ENCODE peak calls at places on chromosomes 4 and X, in five cellular contexts. One of them, this sample, is unnamed.

GRCh38 chr4:82811838-82812672 is 13.5 kb upstream of the SCD5 start:
- DNase-seq in GM23338: peak; percentile 73
- DNase-seq in heart right ventricle: no peak
- DNase-seq in DND-41: no peak
- DNase-seq in hepatocyte: no peak
- DNase-seq in this sample: no peak

GRCh38 chr4:784401-785331 is 41.3 kb downstream of the CPLX1 start:
- DNase-seq in hepatocyte: no peak
- DNase-seq in DND-41: no peak
- DNase-seq in heart right ventricle: no peak
- DNase-seq in GM23338: no peak
- DNase-seq in this sample: peak; percentile 70

GRCh38 chr4:128385683-128386304 is 98.2 kb upstream of the PGRMC2 start:
- DNase-seq in hepatocyte: no peak
- DNase-seq in DND-41: no peak
- DNase-seq in heart right ventricle: no peak
- DNase-seq in GM23338: peak; percentile 54
- DNase-seq in this sample: no peak

GRCh38 chr4:74056114-74056857 is 17.8 kb upstream of the CXCL3 start:
- DNase-seq in DND-41: no peak
- DNase-seq in heart right ventricle: no peak
- DNase-seq in GM23338: peak; percentile 35
- DNase-seq in hepatocyte: no peak
- DNase-seq in this sample: no peak

GRCh38 chr4:149441338-149441737 is 374.3 kb downstream of the IQCM start:
- DNase-seq in hepatocyte: no peak
- DNase-seq in GM23338: no peak
- DNase-seq in heart right ventricle: no peak
- DNase-seq in DND-41: no peak
- DNase-seq in this sample: no peak

GRCh38 chr4:152936446-152937279 is 540 bp downstream of the FHDC1 start:
- DNase-seq in DND-41: peak; percentile 13
- DNase-seq in heart right ventricle: peak; percentile 24
- DNase-seq in GM23338: peak; percentile 91
- DNase-seq in hepatocyte: peak; percentile 53
- DNase-seq in this sample: peak; percentile 82

GRCh38 chr4:126850286-126850685 is 782.5 kb upstream of the INTU start:
- DNase-seq in DND-41: no peak
- DNase-seq in heart right ventricle: no peak
- DNase-seq in hepatocyte: peak; percentile 12
- DNase-seq in GM23338: no peak
- DNase-seq in this sample: no peak

GRCh38 chr4:136277741-136278140 is 1254.6 kb downstream of the PCDH18 start:
- DNase-seq in hepatocyte: no peak
- DNase-seq in DND-41: no peak
- DNase-seq in heart right ventricle: no peak
- DNase-seq in GM23338: no peak
- DNase-seq in this sample: no peak

GRCh38 chr4:163404570-163404969 is 60.9 kb downstream of the NPY5R start:
- DNase-seq in GM23338: no peak
- DNase-seq in DND-41: no peak
- DNase-seq in heart right ventricle: no peak
- DNase-seq in hepatocyte: no peak
- DNase-seq in this sample: no peak

GRCh38 chrX:130754353-130754752 is 148.7 kb downstream of the ENOX2 start:
- DNase-seq in heart right ventricle: no peak
- DNase-seq in DND-41: no peak
- DNase-seq in GM23338: no peak
- DNase-seq in hepatocyte: no peak
- DNase-seq in this sample: no peak

GRCh38 chr4:89301902-89302301 is 5.7 kb downstream of the GPRIN3 start:
- DNase-seq in DND-41: no peak
- DNase-seq in GM23338: no peak
- DNase-seq in heart right ventricle: no peak
- DNase-seq in hepatocyte: no peak
- DNase-seq in this sample: no peak

GRCh38 chr4:46993075-46994006 is at the start of gene GABRA4:
- DNase-seq in hepatocyte: peak; percentile 26
- DNase-seq in GM23338: peak; percentile 67
- DNase-seq in DND-41: no peak
- DNase-seq in heart right ventricle: peak; percentile 24
- DNase-seq in this sample: no peak

GRCh38 chr4:145821771-145822170 is 116.9 kb downstream of the ZNF827 start:
- DNase-seq in hepatocyte: no peak
- DNase-seq in GM23338: no peak
- DNase-seq in heart right ventricle: no peak
- DNase-seq in DND-41: no peak
- DNase-seq in this sample: no peak

GRCh38 chr4:153362184-153362583 is 17.7 kb downstream of the MND1 start:
- DNase-seq in hepatocyte: peak; percentile 5
- DNase-seq in GM23338: no peak
- DNase-seq in heart right ventricle: no peak
- DNase-seq in DND-41: no peak
- DNase-seq in this sample: no peak

GRCh38 chr4:158195297-158195696 is 15.0 kb upstream of the TMEM144 start:
- DNase-seq in DND-41: no peak
- DNase-seq in hepatocyte: no peak
- DNase-seq in GM23338: no peak
- DNase-seq in heart right ventricle: no peak
- DNase-seq in this sample: no peak

GRCh38 chr4:85557016-85557901 is 82.3 kb downstream of the ARHGAP24 start:
- DNase-seq in DND-41: no peak
- DNase-seq in GM23338: no peak
- DNase-seq in heart right ventricle: no peak
- DNase-seq in hepatocyte: no peak
- DNase-seq in this sample: no peak

GRCh38 chr4:152929888-152930287 is 6.2 kb upstream of the FHDC1 start:
- DNase-seq in heart right ventricle: no peak
- DNase-seq in hepatocyte: no peak
- DNase-seq in DND-41: no peak
- DNase-seq in GM23338: peak; percentile 36
- DNase-seq in this sample: no peak

GRCh38 chrX:136768469-136769084 is 12.2 kb downstream of the ARHGEF6 start:
- DNase-seq in GM23338: no peak
- DNase-seq in heart right ventricle: peak; percentile 17
- DNase-seq in hepatocyte: peak; percentile 15
- DNase-seq in DND-41: no peak
- DNase-seq in this sample: peak; percentile 83

GRCh38 chr4:155353923-155354540 is 22.7 kb downstream of the MAP9 start:
- DNase-seq in DND-41: peak; percentile 40
- DNase-seq in hepatocyte: peak; percentile 81
- DNase-seq in heart right ventricle: peak; percentile 64
- DNase-seq in GM23338: peak; percentile 79
- DNase-seq in this sample: peak; percentile 86

GRCh38 chr4:74311696-74312313 is 3.5 kb downstream of the EPGN start:
- DNase-seq in GM23338: peak; percentile 82
- DNase-seq in DND-41: peak; percentile 22
- DNase-seq in heart right ventricle: no peak
- DNase-seq in hepatocyte: peak; percentile 78
- DNase-seq in this sample: no peak

GRCh38 chrX:110418220-110418856 is 59.7 kb downstream of the RTL9 start:
- DNase-seq in heart right ventricle: no peak
- DNase-seq in GM23338: peak; percentile 64
- DNase-seq in hepatocyte: peak; percentile 69
- DNase-seq in DND-41: no peak
- DNase-seq in this sample: no peak

GRCh38 chr4:79923290-79923689 is 149.7 kb downstream of the ANTXR2 start:
- DNase-seq in GM23338: peak; percentile 11
- DNase-seq in DND-41: no peak
- DNase-seq in hepatocyte: no peak
- DNase-seq in heart right ventricle: no peak
- DNase-seq in this sample: no peak

GRCh38 chr4:145041378-145041777 is 56.6 kb downstream of the ANAPC10 start:
- DNase-seq in heart right ventricle: no peak
- DNase-seq in DND-41: no peak
- DNase-seq in hepatocyte: no peak
- DNase-seq in GM23338: no peak
- DNase-seq in this sample: no peak

GRCh38 chrX:119661486-119661885 is 31.5 kb downstream of the SEPTIN6 start:
- DNase-seq in heart right ventricle: no peak
- DNase-seq in DND-41: no peak
- DNase-seq in hepatocyte: no peak
- DNase-seq in GM23338: no peak
- DNase-seq in this sample: no peak

GRCh38 chrX:50725310-50725709 is 88.7 kb downstream of the SHROOM4 start:
- DNase-seq in heart right ventricle: no peak
- DNase-seq in hepatocyte: no peak
- DNase-seq in DND-41: no peak
- DNase-seq in GM23338: no peak
- DNase-seq in this sample: no peak

GRCh38 chr4:56656346-56656643 is 24.8 kb downstream of the HOPX start:
- DNase-seq in DND-41: no peak
- DNase-seq in GM23338: peak; percentile 49
- DNase-seq in heart right ventricle: peak; percentile 10
- DNase-seq in hepatocyte: peak; percentile 19
- DNase-seq in this sample: no peak

GRCh38 chr4:121822047-121822446 is 1.6 kb downstream of the CCNA2 start:
- DNase-seq in heart right ventricle: no peak
- DNase-seq in DND-41: no peak
- DNase-seq in hepatocyte: no peak
- DNase-seq in GM23338: no peak
- DNase-seq in this sample: no peak

GRCh38 chr4:139890810-139891209 is 225.2 kb downstream of the MGST2 start:
- DNase-seq in heart right ventricle: no peak
- DNase-seq in hepatocyte: no peak
- DNase-seq in DND-41: no peak
- DNase-seq in GM23338: no peak
- DNase-seq in this sample: no peak

GRCh38 chrX:76987381-76987780 is 459.8 kb upstream of the FGF16 start:
- DNase-seq in DND-41: no peak
- DNase-seq in heart right ventricle: no peak
- DNase-seq in GM23338: peak; percentile 11
- DNase-seq in hepatocyte: no peak
- DNase-seq in this sample: no peak

GRCh38 chr4:165512464-165512863 is 133.7 kb downstream of the CPE start:
- DNase-seq in heart right ventricle: no peak
- DNase-seq in DND-41: no peak
- DNase-seq in hepatocyte: no peak
- DNase-seq in GM23338: no peak
- DNase-seq in this sample: no peak

DNA sequence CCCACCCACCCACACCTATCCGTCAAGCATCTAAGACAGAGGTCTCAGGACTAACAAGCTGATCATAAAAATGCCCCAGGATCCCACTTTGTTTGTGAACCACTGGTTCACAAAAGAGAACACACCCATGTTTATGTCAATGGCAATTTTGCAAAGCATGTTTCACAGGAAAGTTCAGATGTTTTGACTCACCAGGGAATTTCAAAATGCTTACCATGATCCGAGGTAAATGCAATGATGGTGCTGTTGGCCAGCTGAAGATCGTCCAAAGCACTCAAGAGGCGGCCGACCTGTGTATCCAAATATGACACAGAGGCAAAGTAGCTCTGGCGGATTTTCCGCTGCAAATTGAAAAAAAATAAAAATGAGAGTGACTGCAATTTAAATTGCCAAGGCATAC is 15.0 kb downstream of the IDS start:
- DNase-seq in DND-41: no peak
- DNase-seq in hepatocyte: no peak
- DNase-seq in heart right ventricle: no peak
- DNase-seq in GM23338: no peak
- DNase-seq in this sample: no peak
- H3K36me3 ChIP-seq in DND-41: peaks cover 78% of the 10 kb centered on the region
- H3K36me3 ChIP-seq in hepatocyte: no peaks in the 10 kb centered on the region
- H3K36me3 ChIP-seq in heart right ventricle: no peaks in the 10 kb centered on the region
- H3K36me3 ChIP-seq in GM23338: no peaks in the 10 kb centered on the region
- H3K36me3 ChIP-seq in this sample: no peaks in the 10 kb centered on the region

DNA sequence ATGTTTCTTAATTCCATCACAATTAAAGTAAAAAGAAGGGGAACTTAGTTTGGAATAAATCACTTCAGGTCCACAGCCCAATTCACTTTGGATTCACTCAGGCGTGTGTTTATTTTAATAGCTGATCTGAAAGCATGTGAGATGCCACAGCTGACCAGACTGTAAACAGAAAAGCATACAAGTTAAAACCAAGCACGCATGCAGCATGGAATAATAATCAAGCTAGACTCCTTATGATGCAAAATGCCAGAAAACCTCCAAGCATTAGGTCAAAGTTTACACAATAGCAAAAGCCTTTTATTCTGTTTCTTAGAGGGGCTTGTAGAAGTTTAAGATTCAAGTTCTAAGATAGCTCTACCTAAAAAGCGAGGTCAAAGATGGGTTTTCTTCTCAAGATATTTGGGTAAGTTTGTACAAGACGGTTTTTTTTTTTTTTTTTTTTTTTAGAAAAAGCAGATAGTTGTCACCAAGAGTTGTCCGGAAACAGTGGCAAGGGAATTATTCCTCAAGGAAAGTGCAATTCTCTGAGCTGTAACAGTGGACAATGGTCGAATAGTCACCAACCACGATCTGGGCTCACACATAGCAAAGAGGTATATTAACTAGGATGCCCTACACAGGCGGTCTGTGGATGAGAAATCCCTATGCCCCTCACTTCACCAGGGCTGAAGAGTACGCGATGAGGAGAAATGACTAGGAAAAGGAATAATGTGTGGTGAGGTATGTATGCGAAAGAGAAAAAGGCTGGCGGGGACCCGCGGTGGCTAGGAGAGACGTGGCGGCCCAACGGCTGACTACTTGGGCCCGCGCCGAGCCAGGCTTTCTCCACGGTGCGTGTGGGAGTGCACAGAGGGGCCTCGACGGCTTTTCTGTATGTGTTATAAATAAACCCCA is 680 bp upstream of the PRRG1 start:
- DNase-seq in GM23338: no peak
- DNase-seq in DND-41: no peak
- DNase-seq in heart right ventricle: no peak
- DNase-seq in hepatocyte: peak; percentile 18
- DNase-seq in this sample: no peak
- H3K4me3 ChIP-seq in GM23338: peak overlapping the region; percentile 79
- H3K4me3 ChIP-seq in DND-41: no peak overlapping the region
- H3K4me3 ChIP-seq in heart right ventricle: peak overlapping the region; percentile 63
- H3K4me3 ChIP-seq in hepatocyte: peak overlapping the region; percentile 32
- H3K4me3 ChIP-seq in this sample: peak overlapping the region; percentile 32

GRCh38 chr4:21476753-21477152 is 471.8 kb downstream of the KCNIP4 start:
- DNase-seq in hepatocyte: peak; percentile 45
- DNase-seq in DND-41: peak; percentile 4
- DNase-seq in heart right ventricle: no peak
- DNase-seq in GM23338: peak; percentile 85
- DNase-seq in this sample: no peak
- H3K27me3 ChIP-seq in hepatocyte: peaks cover 2% of the 10 kb centered on the region
- H3K27me3 ChIP-seq in DND-41: no peaks in the 10 kb centered on the region
- H3K27me3 ChIP-seq in heart right ventricle: no peaks in the 10 kb centered on the region
- H3K27me3 ChIP-seq in GM23338: no peaks in the 10 kb centered on the region
- H3K27me3 ChIP-seq in this sample: no peaks in the 10 kb centered on the region

GRCh38 chr4:6869944-6870343 is 39.7 kb upstream of the TBC1D14 start:
- DNase-seq in GM23338: no peak
- DNase-seq in heart right ventricle: peak; percentile 51
- DNase-seq in hepatocyte: no peak
- DNase-seq in DND-41: no peak
- DNase-seq in this sample: no peak

GRCh38 chr4:6873792-6874461 is 35.7 kb upstream of the TBC1D14 start:
- DNase-seq in hepatocyte: peak; percentile 85
- DNase-seq in DND-41: peak; percentile 72
- DNase-seq in heart right ventricle: peak; percentile 74
- DNase-seq in GM23338: peak; percentile 81
- DNase-seq in this sample: peak; percentile 90

GRCh38 chr4:6876440-6876839 is 33.2 kb upstream of the TBC1D14 start:
- DNase-seq in hepatocyte: no peak
- DNase-seq in DND-41: no peak
- DNase-seq in heart right ventricle: no peak
- DNase-seq in GM23338: no peak
- DNase-seq in this sample: no peak

GRCh38 chr4:6875431-6875831 is 34.2 kb upstream of the TBC1D14 start:
- DNase-seq in DND-41: no peak
- DNase-seq in heart right ventricle: peak; percentile 31
- DNase-seq in GM23338: no peak
- DNase-seq in hepatocyte: no peak
- DNase-seq in this sample: peak; percentile 69

GRCh38 chr4:6873291-6873690 is 36.3 kb upstream of the TBC1D14 start:
- DNase-seq in heart right ventricle: no peak
- DNase-seq in hepatocyte: no peak
- DNase-seq in GM23338: no peak
- DNase-seq in DND-41: no peak
- DNase-seq in this sample: no peak
- H3K36me3 ChIP-seq in heart right ventricle: peaks cover 42% of the 10 kb centered on the region
- H3K36me3 ChIP-seq in hepatocyte: no peaks in the 10 kb centered on the region
- H3K36me3 ChIP-seq in GM23338: peaks cover 12% of the 10 kb centered on the region
- H3K36me3 ChIP-seq in DND-41: peaks cover 80% of the 10 kb centered on the region
- H3K36me3 ChIP-seq in this sample: no peaks in the 10 kb centered on the region